ENCODE peak calls at places on chromosome 13, in six cellular contexts. G is NCI-H2171 treated with DMSO at 0.1 percent for 48 hours; J is stimulated activated CD8-positive, alpha-beta memory T cell treated with anti-CD3 and anti-CD28 coated beads, Interleukin-15, amount 100 ng/mL, for 24 hours; U is GM12878; Z is CD4-positive, CD25-positive, alpha-beta regulatory T cell; O is EH. A is an unnamed sample.
A peak's percentile ranks its signal among the peaks of the same experiment; 100 is the strongest.

GRCh38 chr13:51230473-51231105 is 8.4 kb downstream of the FAM124A start:
- DNase-seq in G (no peak), J (no peak), U (no peak), Z (no peak), O (peak; percentile 15), A (no peak)

GRCh38 chr13:44350775-44351504 is 22.7 kb upstream of the SERP2 start:
- DNase-seq in G (no peak), J (no peak), U (no peak), Z (no peak), O (no peak), A (no peak)

GRCh38 chr13:22240716-22241115 is 569.8 kb downstream of the FGF9 start:
- DNase-seq in G (no peak), J (no peak), U (no peak), Z (no peak), O (no peak), A (no peak)

GRCh38 chr13:108957369-108958012 is 328.1 kb downstream of the MYO16 start:
- DNase-seq in G (no peak), J (no peak), U (no peak), Z (no peak), O (peak; percentile 83), A (no peak)

GRCh38 chr13:52830946-52831345 is 17.5 kb downstream of the PCDH8 start:
- DNase-seq in G (no peak), J (no peak), U (no peak), Z (no peak), O (peak; percentile 12), A (no peak)

GRCh38 chr13:98868932-98869331 is 108.9 kb downstream of the DOCK9 start:
- DNase-seq in G (no peak), J (no peak), U (no peak), Z (no peak), O (no peak), A (no peak)

GRCh38 chr13:114037674-114038073 is 63.8 kb upstream of the C13orf46 start:
- DNase-seq in G (no peak), J (no peak), U (no peak), Z (no peak), O (no peak), A (no peak)

GRCh38 chr13:70391678-70392077 is 283.4 kb upstream of the KLHL1 start:
- DNase-seq in G (peak; percentile 13), J (no peak), U (no peak), Z (no peak), O (no peak), A (no peak)

GRCh38 chr13:20526664-20527063 is 1.0 kb upstream of the CRYL1 start:
- DNase-seq in G (no peak), J (no peak), U (no peak), Z (no peak), O (peak; percentile 6), A (no peak)

GRCh38 chr13:79805317-79805716 is 324.4 kb downstream of the NDFIP2 start:
- DNase-seq in G (no peak), J (no peak), U (no peak), Z (no peak), O (no peak), A (no peak)

GRCh38 chr13:92826197-92826596 is 400.4 kb upstream of the GPC6 start:
- DNase-seq in G (no peak), J (no peak), U (no peak), Z (no peak), O (no peak), A (no peak)

GRCh38 chr13:110448230-110448629 is 113.3 kb downstream of the RAB20 start:
- DNase-seq in G (no peak), J (no peak), U (no peak), Z (no peak), O (peak; percentile 94), A (no peak)

GRCh38 chr13:20489185-20489820 is 36.4 kb downstream of the CRYL1 start:
- DNase-seq in G (no peak), J (no peak), U (no peak), Z (peak; percentile 15), O (no peak), A (no peak)

GRCh38 chr13:76621726-76622125 is 264.5 kb downstream of the KCTD12 start:
- DNase-seq in G (no peak), J (no peak), U (no peak), Z (no peak), O (no peak), A (no peak)

GRCh38 chr13:94115054-94115453 is 364.4 kb downstream of the DCT start:
- DNase-seq in G (no peak), J (no peak), U (no peak), Z (no peak), O (no peak), A (no peak)

GRCh38 chr13:99367663-99368448 is 60.7 kb upstream of the GPR183 start:
- DNase-seq in G (no peak), J (no peak), U (no peak), Z (no peak), O (no peak), A (peak; percentile 48)

GRCh38 chr13:113209880-113210421 is 538 bp downstream of the CUL4A start:
- DNase-seq in G (peak; percentile 64), J (peak; percentile 22), U (no peak), Z (peak; percentile 70), O (peak; percentile 69), A (no peak)

GRCh38 chr13:97125810-97126738 is 96.1 kb upstream of the MBNL2 start:
- DNase-seq in G (peak; percentile 96), J (no peak), U (peak; percentile 57), Z (no peak), O (peak; percentile 62), A (no peak)

GRCh38 chr13:71861769-71862168 is 5.2 kb downstream of the DACH1 start:
- DNase-seq in G (peak; percentile 57), J (no peak), U (no peak), Z (no peak), O (no peak), A (no peak)

GRCh38 chr13:45623516-45624090 is 8.1 kb upstream of the ERICH6B start:
- DNase-seq in G (peak; percentile 3), J (no peak), U (peak; percentile 21), Z (no peak), O (peak; percentile 26), A (no peak)

GRCh38 chr13:24664726-24665409 is 15.3 kb upstream of the ATP12A start:
- DNase-seq in G (no peak), J (no peak), U (no peak), Z (no peak), O (no peak), A (no peak)

GRCh38 chr13:30895773-30896172 is 10.3 kb upstream of the MEDAG start:
- DNase-seq in G (no peak), J (no peak), U (no peak), Z (no peak), O (peak; percentile 90), A (no peak)